ENCODE peak calls at places on chromosome 3, in six cellular contexts. L is GM20000, D is A549, T is AG09309, H is cardiac muscle cell, Y is tibial artery. G is an unnamed sample.

GRCh38 chr3:189995129-189995528 is 125.6 kb downstream of the P3H2 start:
- DNase-seq in L (no peak), D (no peak), T (no peak), H (no peak), Y (no peak), G (no peak)

GRCh38 chr3:156751461-156752025 is 74.6 kb upstream of the LEKR1 start:
- DNase-seq in L (no peak), D (no peak), T (peak; percentile 98), H (peak; percentile 55), Y (no peak), G (no peak)

GRCh38 chr3:100516232-100516631 is 23.8 kb downstream of the TMEM45A start:
- DNase-seq in L (no peak), D (no peak), T (no peak), H (no peak), Y (no peak), G (peak; percentile 12)

GRCh38 chr3:9951126-9951525 is 1.1 kb downstream of the PRRT3 start:
- DNase-seq in L (peak; percentile 82), D (no peak), T (no peak), H (no peak), Y (no peak), G (no peak)

GRCh38 chr3:73192036-73192738 is 130.7 kb downstream of the EBLN2 start:
- DNase-seq in L (no peak), D (peak; percentile 19), T (no peak), H (peak; percentile 19), Y (no peak), G (peak; percentile 14)

GRCh38 chr3:133038089-133038730 is at the start of gene TMEM108:
- DNase-seq in L (peak; percentile 41), D (peak; percentile 39), T (no peak), H (peak; percentile 93), Y (peak; percentile 73), G (no peak)

GRCh38 chr3:49616491-49616941 is 57.6 kb upstream of the APEH start:
- DNase-seq in L (no peak), D (no peak), T (peak; percentile 18), H (no peak), Y (peak; percentile 34), G (no peak)

GRCh38 chr3:183638092-183638644 is 2.7 kb downstream of the KLHL24 start:
- DNase-seq in L (no peak), D (no peak), T (no peak), H (no peak), Y (no peak), G (no peak)

GRCh38 chr3:128383316-128384235 is 83.1 kb downstream of the DNAJB8 start:
- DNase-seq in L (no peak), D (peak; percentile 40), T (no peak), H (peak; percentile 91), Y (peak; percentile 87), G (peak; percentile 99)

GRCh38 chr3:125003369-125003853 is 52.4 kb downstream of the HEG1 start:
- DNase-seq in L (no peak), D (peak; percentile 10), T (peak; percentile 10), H (no peak), Y (no peak), G (no peak)

GRCh38 chr3:20760981-20761380 is 575.0 kb upstream of the SGO1 start:
- DNase-seq in L (no peak), D (no peak), T (no peak), H (no peak), Y (no peak), G (no peak)

GRCh38 chr3:146072824-146073223 is 88.2 kb downstream of the PLOD2 start:
- DNase-seq in L (no peak), D (no peak), T (no peak), H (peak; percentile 47), Y (no peak), G (no peak)

GRCh38 chr3:58824285-58824684 is 157.7 kb upstream of the FAM3D start:
- DNase-seq in L (peak; percentile 33), D (peak; percentile 46), T (peak; percentile 39), H (peak; percentile 80), Y (no peak), G (peak; percentile 70)

GRCh38 chr3:12991481-12991837 is 81.8 kb downstream of the IQSEC1 start:
- DNase-seq in L (no peak), D (no peak), T (no peak), H (no peak), Y (no peak), G (no peak)

GRCh38 chr3:105747056-105747455 is 121.8 kb downstream of the CBLB start:
- DNase-seq in L (no peak), D (peak; percentile 25), T (peak; percentile 17), H (no peak), Y (no peak), G (no peak)

GRCh38 chr3:55183259-55183658 is 255.4 kb upstream of the LRTM1 start:
- DNase-seq in L (no peak), D (no peak), T (no peak), H (no peak), Y (no peak), G (no peak)

GRCh38 chr3:31550452-31551251 is 17.9 kb downstream of the STT3B start:
- DNase-seq in L (no peak), D (peak; percentile 27), T (no peak), H (peak; percentile 38), Y (no peak), G (peak; percentile 21)

GRCh38 chr3:112818289-112818688 is 28.4 kb downstream of the CD200R1L start:
- DNase-seq in L (peak; percentile 10), D (no peak), T (peak; percentile 59), H (no peak), Y (no peak), G (no peak)

GRCh38 chr3:175956964-175957363 is 1097.8 kb downstream of the NAALADL2 start:
- DNase-seq in L (no peak), D (no peak), T (peak; percentile 5), H (no peak), Y (no peak), G (peak; percentile 14)

DNA sequence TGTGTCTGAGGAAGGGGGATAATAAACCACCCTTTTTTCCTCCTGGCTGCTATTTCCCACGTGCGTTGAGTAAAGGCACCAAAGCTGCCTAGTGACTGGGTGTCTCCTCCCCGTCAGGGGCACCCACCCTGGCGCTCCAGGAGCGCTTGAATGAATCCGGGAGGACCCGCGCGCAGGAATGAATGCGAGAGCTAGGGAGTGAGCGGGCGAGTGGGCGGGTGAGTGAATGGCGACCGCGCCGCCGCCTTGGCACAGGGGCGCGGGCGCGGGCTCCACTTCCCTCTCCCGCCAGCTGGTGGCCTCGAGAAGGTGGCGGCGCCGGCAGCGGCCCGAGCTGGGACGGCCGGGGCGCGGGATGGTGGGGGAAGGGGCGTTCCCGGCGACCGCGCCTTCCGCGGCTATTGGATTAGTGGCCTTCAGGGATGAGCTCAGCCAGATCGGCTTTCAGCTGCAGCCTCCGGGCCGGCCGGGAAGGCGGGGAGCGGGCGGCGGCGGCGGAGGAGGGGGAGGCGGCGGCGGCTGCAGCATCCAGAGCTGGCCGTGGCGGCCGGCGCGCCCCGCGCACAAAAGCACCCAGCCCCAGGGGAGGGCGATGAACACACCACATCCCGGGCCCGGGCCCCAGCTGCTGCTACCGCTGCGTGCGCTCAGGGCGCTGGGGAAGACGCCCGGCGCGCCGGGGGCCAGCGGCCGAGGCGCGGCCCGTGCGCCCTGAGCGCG is at the start of gene SPSB4:
- DNase-seq in L (no peak), D (peak; percentile 47), T (no peak), H (peak; percentile 95), Y (no peak), G (peak; percentile 77)
- TF ChIP-seq CTCF in L (no peak), D (no peak), T (no peak), H (no peak), Y (peak; percentile 48), G (peak; percentile 69)

DNA sequence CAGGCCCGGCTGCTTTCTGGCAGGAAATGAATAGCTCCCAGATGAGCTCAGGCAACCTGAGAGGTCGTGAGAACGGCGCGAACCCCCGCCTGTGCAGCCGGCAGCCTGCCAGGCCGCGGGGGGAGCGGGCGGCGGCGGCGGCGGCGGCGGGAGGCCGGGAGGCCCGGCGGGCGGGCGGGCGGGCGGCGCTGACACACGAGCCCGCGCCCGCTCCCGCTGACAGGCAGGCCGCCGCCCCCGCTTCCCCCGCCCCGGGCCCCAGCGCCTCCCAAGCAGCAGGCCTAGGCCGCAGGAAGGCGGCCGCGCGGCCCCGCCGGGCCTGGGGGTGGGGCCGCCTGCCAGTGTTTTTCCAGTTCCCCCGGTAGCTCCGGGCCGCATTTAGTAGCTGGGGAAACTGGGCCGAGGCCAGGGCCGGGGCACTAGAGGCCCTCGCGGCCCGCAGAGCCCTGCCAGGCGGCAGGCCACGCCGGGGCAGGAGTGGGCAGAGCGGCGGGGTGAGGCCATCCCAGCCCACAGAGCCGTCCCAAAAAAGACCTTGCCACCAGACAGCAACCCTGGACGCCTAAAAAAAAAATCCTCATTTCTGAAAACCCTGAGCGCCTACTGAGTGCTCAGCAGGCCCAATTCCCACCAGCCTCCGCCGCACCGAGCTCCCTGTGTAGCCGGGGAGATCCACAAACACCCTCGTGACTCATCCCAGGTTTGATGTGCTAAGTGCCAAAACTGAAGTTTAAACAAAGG is 5.6 kb downstream of the HES1 start:
- DNase-seq in L (peak; percentile 90), D (peak; percentile 83), T (peak; percentile 64), H (peak; percentile 91), Y (peak; percentile 97), G (peak; percentile 97)
- TF ChIP-seq CTCF in L (no peak), D (no peak), T (no peak), H (no peak), Y (no peak), G (no peak)

GRCh38 chr3:61876797-61877196 is 315.4 kb downstream of the PTPRG start:
- DNase-seq in L (no peak), D (no peak), T (peak; percentile 67), H (no peak), Y (no peak), G (no peak)

GRCh38 chr3:61877359-61877770 is 316.0 kb downstream of the PTPRG start:
- DNase-seq in L (peak; percentile 45), D (no peak), T (peak; percentile 23), H (no peak), Y (no peak), G (peak; percentile 1)

GRCh38 chr3:61875976-61876671 is 314.8 kb downstream of the PTPRG start:
- DNase-seq in L (no peak), D (no peak), T (no peak), H (no peak), Y (no peak), G (no peak)

GRCh38 chr3:61875488-61875887 is 314.1 kb downstream of the PTPRG start:
- DNase-seq in L (no peak), D (no peak), T (no peak), H (no peak), Y (no peak), G (no peak)

DNA sequence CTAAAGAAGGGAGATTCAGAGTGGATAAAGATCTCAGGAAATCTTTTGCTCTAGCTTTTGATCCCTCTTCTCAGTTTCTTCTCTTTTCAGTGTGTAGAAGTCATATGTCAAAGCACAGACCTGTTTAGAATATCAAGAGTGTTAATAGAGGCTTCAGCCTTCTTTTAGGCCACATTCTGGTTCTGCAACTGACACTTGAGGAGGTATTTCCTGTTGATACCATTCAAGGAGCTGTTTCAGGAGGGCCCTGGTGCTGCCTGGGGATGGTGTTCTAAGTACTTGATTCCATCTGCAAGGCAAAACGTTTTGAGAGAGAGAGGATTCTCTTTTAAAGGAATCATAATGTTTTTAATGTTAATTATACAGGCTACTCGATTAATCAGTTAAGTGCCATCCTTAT is 313.7 kb downstream of the PTPRG start:
- DNase-seq in L (no peak), D (no peak), T (no peak), H (peak; percentile 63), Y (no peak), G (no peak)
- TF ChIP-seq CTCF in L (no peak), D (no peak), T (no peak), H (no peak), Y (no peak), G (no peak)

DNA sequence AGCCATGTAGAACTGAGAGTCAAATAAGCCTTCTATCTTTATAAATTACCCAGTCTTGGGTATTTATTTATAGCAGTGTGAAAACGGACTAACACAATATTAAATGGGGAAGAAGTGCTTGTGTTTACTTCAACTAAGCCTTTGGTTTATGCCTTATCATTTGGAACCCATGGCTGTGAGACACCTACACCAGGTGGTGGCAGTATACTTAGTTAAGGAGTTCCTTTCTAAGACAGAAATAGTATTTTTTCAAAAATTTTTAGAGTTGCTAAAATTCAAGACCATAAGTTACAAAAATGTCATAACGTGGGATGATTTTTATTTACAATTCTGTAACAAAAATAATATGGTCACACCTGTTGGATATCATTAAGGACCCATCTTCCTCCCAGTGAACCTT is 354.5 kb upstream of the SOX14 start:
- DNase-seq in L (no peak), D (no peak), T (no peak), H (no peak), Y (no peak), G (no peak)
- TF ChIP-seq CTCF in L (no peak), D (no peak), T (no peak), H (no peak), Y (no peak), G (no peak)